ENCODE peak calls at places on chromosome 21, in six cellular contexts. One of them, this sample, is unnamed.

GRCh38 chr21:40689816-40690215 is 157.1 kb downstream of the DSCAM start:
- DNase-seq in adrenal gland: no peak
- DNase-seq in GM13977: no peak
- DNase-seq in ACHN: no peak
- DNase-seq in cerebellar nuclear complex: no peak
- DNase-seq in CD8-positive, alpha-beta T cell: no peak
- DNase-seq in this sample: no peak

GRCh38 chr21:36160850-36161178 is 4.2 kb downstream of the DOP1B start:
- DNase-seq in cerebellar nuclear complex: no peak
- DNase-seq in GM13977: no peak
- DNase-seq in CD8-positive, alpha-beta T cell: no peak
- DNase-seq in ACHN: no peak
- DNase-seq in adrenal gland: no peak
- DNase-seq in this sample: no peak

GRCh38 chr21:33668180-33668579 is 25.9 kb downstream of the ITSN1 start:
- DNase-seq in GM13977: no peak
- DNase-seq in CD8-positive, alpha-beta T cell: no peak
- DNase-seq in adrenal gland: peak
- DNase-seq in cerebellar nuclear complex: no peak
- DNase-seq in ACHN: no peak
- DNase-seq in this sample: no peak

GRCh38 chr21:44927587-44928461 is 7.1 kb upstream of the ITGB2 start:
- DNase-seq in CD8-positive, alpha-beta T cell: peak
- DNase-seq in cerebellar nuclear complex: no peak
- DNase-seq in GM13977: peak
- DNase-seq in adrenal gland: no peak
- DNase-seq in ACHN: peak
- DNase-seq in this sample: peak

GRCh38 chr21:43954896-43955295 is 57.2 kb upstream of the TRAPPC10 start:
- DNase-seq in CD8-positive, alpha-beta T cell: no peak
- DNase-seq in GM13977: no peak
- DNase-seq in adrenal gland: no peak
- DNase-seq in cerebellar nuclear complex: no peak
- DNase-seq in ACHN: no peak
- DNase-seq in this sample: no peak

GRCh38 chr21:44019568-44019958 is 7.5 kb downstream of the TRAPPC10 start:
- DNase-seq in ACHN: no peak
- DNase-seq in GM13977: no peak
- DNase-seq in cerebellar nuclear complex: no peak
- DNase-seq in CD8-positive, alpha-beta T cell: no peak
- DNase-seq in adrenal gland: no peak
- DNase-seq in this sample: no peak

GRCh38 chr21:24759348-24760118 is 847.7 kb downstream of the MRPL39 start:
- DNase-seq in adrenal gland: no peak
- DNase-seq in cerebellar nuclear complex: no peak
- DNase-seq in GM13977: no peak
- DNase-seq in CD8-positive, alpha-beta T cell: no peak
- DNase-seq in ACHN: peak
- DNase-seq in this sample: no peak

GRCh38 chr21:46035809-46036695 is 54.5 kb downstream of the COL6A1 start:
- DNase-seq in cerebellar nuclear complex: no peak
- DNase-seq in adrenal gland: no peak
- DNase-seq in GM13977: no peak
- DNase-seq in ACHN: no peak
- DNase-seq in CD8-positive, alpha-beta T cell: no peak
- DNase-seq in this sample: no peak

This sample was measured in NK-92 treated with Interleukin-12 subunit alpha and Interleukin-12 subunit beta, amount 100 ng/mL, for 24 hours.